ENCODE peak calls at places on chromosomes 7 and 10, in seven cellular contexts. H is right lobe of liver, A is HCT116, M is GM12878, N is heart left ventricle, F is upper lobe of left lung, B is A549. W is an unnamed sample.
A peak's percentile ranks its signal among the peaks of the same experiment; 100 is the strongest.

GRCh38 chr7:5381211-5381772 is 42.3 kb downstream of the TNRC18 start:
- ATAC-seq in N (no peak), A (no peak), F (no peak), H (no peak), M (no peak), B (no peak), W (no peak)

GRCh38 chr10:129766611-129767550 is 197.2 kb downstream of the EBF3 start:
- ATAC-seq in A (no peak), F (no peak), B (no peak), H (no peak), M (no peak), N (no peak), W (no peak)

GRCh38 chr10:14358886-14359573 is 28.3 kb upstream of the FRMD4A start:
- ATAC-seq in N (no peak), H (no peak), M (peak; percentile 31), A (no peak), B (no peak), F (no peak), W (no peak)

GRCh38 chr10:79004311-79004710 is 64.5 kb upstream of the ZMIZ1 start:
- ATAC-seq in N (no peak), A (no peak), M (no peak), F (no peak), H (no peak), B (no peak), W (no peak)

GRCh38 chr7:151565541-151565940 is 45.8 kb upstream of the RHEB start:
- ATAC-seq in H (no peak), A (no peak), M (no peak), F (no peak), N (no peak), B (no peak), W (no peak)

GRCh38 chr7:84013616-84014240 is 180.9 kb downstream of the SEMA3A start:
- ATAC-seq in F (no peak), A (no peak), N (no peak), M (peak; percentile 59), H (no peak), B (no peak), W (no peak)

GRCh38 chr7:146146866-146147265 is 30.3 kb downstream of the CNTNAP2 start:
- ATAC-seq in H (no peak), B (no peak), M (no peak), A (no peak), F (no peak), N (no peak), W (no peak)

GRCh38 chr7:87452279-87452678 is 23.2 kb downstream of the ABCB4 start:
- ATAC-seq in H (peak; percentile 48), N (no peak), A (no peak), F (no peak), B (peak; percentile 44), M (no peak), W (no peak)

GRCh38 chr10:36141786-36142560 is 499.9 kb upstream of the FZD8 start:
- ATAC-seq in F (no peak), N (peak; percentile 22), A (no peak), M (no peak), B (no peak), H (peak; percentile 47), W (no peak)

GRCh38 chr10:16794005-16794404 is 23.2 kb downstream of the RSU1 start:
- ATAC-seq in N (no peak), F (no peak), B (no peak), H (no peak), M (no peak), A (no peak), W (no peak)

GRCh38 chr10:49500420-49500819 is 38.5 kb downstream of the ERCC6 start:
- ATAC-seq in B (no peak), N (peak; percentile 62), F (no peak), H (no peak), M (no peak), A (peak; percentile 42), W (no peak)

GRCh38 chr10:15346440-15347141 is 24.5 kb downstream of the FAM171A1 start:
- ATAC-seq in B (no peak), N (peak; percentile 71), M (no peak), F (peak; percentile 30), A (no peak), H (peak; percentile 55), W (no peak)

GRCh38 chr7:22694597-22695207 is 32.3 kb upstream of the IL6 start:
- ATAC-seq in F (no peak), H (no peak), B (no peak), N (no peak), A (no peak), M (peak; percentile 55), W (no peak)

GRCh38 chr10:21750424-21750823 is 216.4 kb downstream of the MLLT10 start:
- ATAC-seq in H (no peak), M (no peak), A (peak; percentile 7), F (no peak), B (no peak), N (no peak), W (no peak)

GRCh38 chr10:21744223-21744622 is 210.2 kb downstream of the MLLT10 start:
- ATAC-seq in H (no peak), A (peak; percentile 9), N (peak; percentile 28), B (no peak), F (no peak), M (no peak), W (no peak)

GRCh38 chr10:21746118-21746517 is 212.1 kb downstream of the MLLT10 start:
- ATAC-seq in N (no peak), H (no peak), M (no peak), A (no peak), F (no peak), B (no peak), W (no peak)

GRCh38 chr10:21749788-21750187 is 215.8 kb downstream of the MLLT10 start:
- ATAC-seq in B (no peak), N (no peak), F (no peak), M (no peak), A (no peak), H (no peak), W (no peak)

DNA sequence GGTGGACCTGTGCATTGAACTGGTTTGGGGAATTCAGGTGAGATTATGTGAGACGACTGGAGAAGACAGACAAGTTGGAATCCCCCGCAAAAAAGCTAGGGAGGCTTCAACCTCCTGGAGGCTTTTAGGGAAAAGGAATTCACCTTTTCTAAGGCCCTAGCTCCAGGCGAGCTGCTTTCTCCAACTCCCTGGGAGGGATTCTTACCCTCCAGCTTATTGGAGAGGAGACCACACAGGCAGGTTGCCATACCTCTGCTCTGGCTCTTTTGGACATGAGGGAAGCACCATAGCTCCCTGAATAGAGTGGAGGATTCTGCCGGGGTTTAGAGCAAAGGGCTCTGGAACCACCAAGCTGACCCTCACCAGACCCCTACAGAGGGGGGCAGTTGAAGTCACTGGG is 213.8 kb downstream of the MLLT10 start:
- ATAC-seq in B (peak; percentile 14), F (no peak), M (no peak), N (no peak), H (no peak), A (no peak), W (no peak)
- TF ChIP-seq POLR2A in B (no peak), F (no peak), M (no peak), N (no peak), H (no peak), A (no peak), W (no peak)

GRCh38 chr10:34664706-34665105 is 150.4 kb downstream of the PARD3 start:
- ATAC-seq in A (no peak), B (no peak), M (no peak), N (no peak), F (no peak), H (no peak), W (no peak)

GRCh38 chr10:34670101-34670500 is 145.0 kb downstream of the PARD3 start:
- ATAC-seq in F (no peak), A (no peak), H (no peak), N (no peak), B (no peak), M (no peak), W (no peak)

GRCh38 chr10:34667177-34667576 is 147.9 kb downstream of the PARD3 start:
- ATAC-seq in N (no peak), A (peak; percentile 57), B (no peak), H (no peak), F (no peak), M (peak; percentile 46), W (no peak)

GRCh38 chr10:34669079-34669478 is 146.0 kb downstream of the PARD3 start:
- ATAC-seq in A (no peak), N (no peak), B (no peak), F (no peak), H (no peak), M (no peak), W (no peak)

GRCh38 chr10:34666008-34666700 is 148.9 kb downstream of the PARD3 start:
- ATAC-seq in F (peak; percentile 92), H (peak; percentile 81), M (peak; percentile 91), A (peak; percentile 86), N (peak; percentile 80), B (peak; percentile 97), W (peak; percentile 88)
- TF ChIP-seq CTCF in F (peak; percentile 36), H (peak; percentile 35), M (peak; percentile 72), A (peak; percentile 73), N (peak; percentile 34), B (peak; percentile 89), W (peak; percentile 65)

DNA sequence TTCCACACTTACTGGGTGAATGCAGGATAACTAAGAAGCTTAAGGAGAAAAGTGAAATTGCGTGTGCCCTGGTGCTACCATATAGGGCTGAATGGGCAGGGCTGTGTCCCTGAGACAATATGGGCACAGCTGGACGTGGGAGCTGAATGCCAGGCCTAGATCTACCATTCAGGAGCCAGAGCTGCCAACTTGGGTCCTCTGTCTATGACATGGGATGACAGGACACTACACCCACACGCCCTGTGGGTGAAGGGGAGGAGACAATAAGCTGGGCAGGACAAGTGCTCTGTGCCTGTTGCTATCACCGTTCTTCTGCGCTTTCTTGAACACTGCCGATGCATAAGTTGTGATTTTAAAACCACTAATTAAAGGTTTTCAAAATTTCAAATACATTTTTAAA is 293.9 kb downstream of the TNS3 start:
- ATAC-seq in B (no peak), N (peak; percentile 90), F (no peak), H (no peak), M (no peak), A (no peak), W (no peak)
- TF ChIP-seq POLR2A in B (no peak), N (no peak), F (no peak), H (no peak), M (no peak), A (no peak), W (no peak)

GRCh38 chr10:24824124-24824523 is 100.4 kb upstream of the ARHGAP21 start:
- ATAC-seq in A (no peak), B (peak; percentile 56), F (no peak), N (no peak), H (no peak), M (peak; percentile 48), W (no peak)

GRCh38 chr10:24824536-24824935 is 100.8 kb upstream of the ARHGAP21 start:
- ATAC-seq in F (no peak), B (no peak), H (no peak), M (no peak), N (no peak), A (no peak), W (no peak)

GRCh38 chr10:24822557-24822956 is 98.9 kb upstream of the ARHGAP21 start:
- ATAC-seq in A (no peak), B (no peak), F (no peak), M (peak; percentile 79), N (no peak), H (no peak), W (no peak)

GRCh38 chr10:24820616-24821015 is 96.9 kb upstream of the ARHGAP21 start:
- ATAC-seq in F (no peak), B (peak; percentile 31), H (no peak), N (peak; percentile 20), M (no peak), A (peak; percentile 55), W (no peak)

DNA sequence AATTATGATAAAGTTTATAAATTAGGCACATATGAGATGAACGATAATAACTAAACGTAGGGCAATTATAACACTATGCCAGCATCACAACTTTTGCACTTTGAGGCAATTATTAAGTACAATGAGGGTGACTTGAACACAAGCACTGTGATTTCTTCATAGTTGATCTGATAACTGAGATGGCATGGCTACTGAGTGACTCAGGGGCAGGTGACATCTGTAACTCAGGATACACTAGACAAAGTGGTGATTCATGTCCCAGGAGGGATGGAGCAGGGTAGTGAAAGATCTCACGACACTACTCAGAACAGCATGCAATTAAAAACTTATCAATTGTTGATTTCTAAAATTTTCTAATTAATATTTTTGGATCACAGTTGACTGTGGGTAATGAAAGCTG is 98.3 kb upstream of the ARHGAP21 start:
- ATAC-seq in A (peak; percentile 77), M (peak; percentile 24), N (no peak), B (peak; percentile 72), F (no peak), H (peak; percentile 58), W (no peak)
- TF ChIP-seq CTCF in A (no peak), M (no peak), N (no peak), B (no peak), F (no peak), H (no peak), W (no peak)